ENCODE peak calls at places on chromosomes 3 and 15, in six cellular contexts. Y is activated T-cell treated with anti-CD3 and anti-CD28 coated beads for 1 hour, A is HFF-Myc, N is fibroblast of the aortic adventitia, X is T-helper 9 cell, I is sciatic nerve. D is an unnamed sample.

GRCh38 chr3:126941721-126942270 is 41.1 kb upstream of the PLXNA1 start:
- DNase-seq in X (no peak), A (no peak), Y (no peak), N (no peak), I (no peak), D (no peak)

GRCh38 chr15:35229085-35229484 is 144.0 kb upstream of the NANOGP8 start:
- DNase-seq in N (no peak), A (no peak), X (no peak), Y (no peak), I (no peak), D (no peak)

GRCh38 chr15:82548700-82549099 is 8.4 kb upstream of the RPS17 start:
- DNase-seq in X (no peak), A (no peak), N (no peak), I (no peak), Y (no peak), D (no peak)

GRCh38 chr3:160016972-160017371 is 28.3 kb downstream of the IL12A start:
- DNase-seq in X (no peak), N (peak; percentile 49), A (no peak), Y (no peak), I (no peak), D (no peak)

GRCh38 chr15:58566029-58566428 is 134.2 kb downstream of the LIPC start:
- DNase-seq in A (no peak), N (no peak), Y (no peak), X (no peak), I (peak; percentile 6), D (no peak)

GRCh38 chr3:171729452-171730334 is 80.6 kb downstream of the PLD1 start:
- DNase-seq in N (no peak), X (no peak), I (no peak), Y (no peak), A (no peak), D (no peak)

GRCh38 chr15:44861917-44862316 is 94.6 kb upstream of the TERB2 start:
- DNase-seq in X (no peak), N (no peak), A (no peak), I (no peak), Y (no peak), D (no peak)

GRCh38 chr3:124986153-124987143 is 51.9 kb upstream of the MUC13 start:
- DNase-seq in X (no peak), I (no peak), A (peak; percentile 69), N (peak; percentile 94), Y (no peak), D (peak; percentile 86)

GRCh38 chr15:94027571-94027970 is 203.8 kb upstream of the MCTP2 start:
- DNase-seq in I (no peak), Y (no peak), A (no peak), X (no peak), N (peak; percentile 15), D (no peak)

GRCh38 chr3:55692958-55693558 is 206.0 kb upstream of the WNT5A start:
- DNase-seq in A (no peak), X (no peak), Y (no peak), N (peak; percentile 7), I (no peak), D (peak; percentile 47)

GRCh38 chr3:127612966-127613365 is 14.8 kb downstream of the MCM2 start:
- DNase-seq in N (no peak), Y (no peak), A (no peak), I (no peak), X (no peak), D (no peak)

GRCh38 chr15:34027606-34028005 is 11.4 kb downstream of the AVEN start:
- DNase-seq in I (no peak), X (no peak), N (no peak), A (no peak), Y (no peak), D (no peak)